ENCODE peak calls at places on chromosome 22, in five cellular contexts. One of them, this sample, is unnamed. For H3K4me1, the result is how much of the 10 kb centered on the place peaks cover.

GRCh38 chr22:23109441-23109978 is 32.3 kb downstream of the RSPH14 start:
- DNase-seq in H1: no peak
- DNase-seq in ovary: no peak
- DNase-seq in sigmoid colon: no peak
- DNase-seq in IMR-90: no peak
- DNase-seq in this sample: no peak

GRCh38 chr22:18091478-18091877 is 13.7 kb downstream of the PEX26 start:
- DNase-seq in IMR-90: no peak
- DNase-seq in H1: no peak
- DNase-seq in ovary: no peak
- DNase-seq in sigmoid colon: no peak
- DNase-seq in this sample: no peak

GRCh38 chr22:50136431-50137047 is 34.0 kb upstream of the PANX2 start:
- DNase-seq in sigmoid colon: no peak
- DNase-seq in H1: no peak
- DNase-seq in IMR-90: no peak
- DNase-seq in ovary: no peak
- DNase-seq in this sample: peak

GRCh38 chr22:23066200-23067022 is 3.9 kb upstream of the GNAZ start:
- DNase-seq in ovary: peak
- DNase-seq in H1: no peak
- DNase-seq in IMR-90: no peak
- DNase-seq in sigmoid colon: peak
- DNase-seq in this sample: no peak

GRCh38 chr22:23893446-23893956 is 682 bp upstream of the MIF start:
- DNase-seq in H1: no peak
- DNase-seq in sigmoid colon: peak
- DNase-seq in IMR-90: no peak
- DNase-seq in ovary: no peak
- DNase-seq in this sample: no peak

GRCh38 chr22:49151256-49152131 is 676.2 kb downstream of the BRD1 start:
- DNase-seq in sigmoid colon: peak
- DNase-seq in H1: no peak
- DNase-seq in IMR-90: no peak
- DNase-seq in ovary: no peak
- DNase-seq in this sample: no peak

GRCh38 chr22:17007257-17007656 is 765 bp downstream of the GAB4 start:
- DNase-seq in H1: peak
- DNase-seq in ovary: no peak
- DNase-seq in sigmoid colon: no peak
- DNase-seq in IMR-90: no peak
- DNase-seq in this sample: no peak

GRCh38 chr22:20644071-20644642 is 129.8 kb upstream of the SERPIND1 start:
- DNase-seq in ovary: no peak
- DNase-seq in IMR-90: no peak
- DNase-seq in sigmoid colon: no peak
- DNase-seq in H1: no peak
- DNase-seq in this sample: no peak

GRCh38 chr22:23064381-23065068 is 5.8 kb upstream of the GNAZ start:
- DNase-seq in sigmoid colon: peak
- DNase-seq in ovary: peak
- DNase-seq in H1: peak
- DNase-seq in IMR-90: no peak
- DNase-seq in this sample: no peak

GRCh38 chr22:30969532-30970355 is 679 bp downstream of the TUG1 start:
- DNase-seq in ovary: no peak
- DNase-seq in H1: no peak
- DNase-seq in IMR-90: peak
- DNase-seq in sigmoid colon: peak
- DNase-seq in this sample: peak

GRCh38 chr22:44384563-44384940 is 71.8 kb upstream of the SHISAL1 start:
- DNase-seq in IMR-90: no peak
- DNase-seq in sigmoid colon: peak
- DNase-seq in ovary: no peak
- DNase-seq in H1: no peak
- DNase-seq in this sample: no peak

GRCh38 chr22:25485626-25486545 is 78.6 kb upstream of the GRK3 start:
- DNase-seq in sigmoid colon: no peak
- DNase-seq in IMR-90: peak
- DNase-seq in H1: no peak
- DNase-seq in ovary: no peak
- DNase-seq in this sample: no peak

GRCh38 chr22:25853078-25853477 is 111.1 kb downstream of the MYO18B start:
- DNase-seq in H1: no peak
- DNase-seq in ovary: no peak
- DNase-seq in IMR-90: no peak
- DNase-seq in sigmoid colon: no peak
- DNase-seq in this sample: no peak

GRCh38 chr22:49094151-49094550 is 733.5 kb downstream of the BRD1 start:
- DNase-seq in IMR-90: no peak
- DNase-seq in sigmoid colon: no peak
- DNase-seq in H1: no peak
- DNase-seq in ovary: no peak
- DNase-seq in this sample: no peak

GRCh38 chr22:43435851-43436535 is 24.2 kb downstream of the MPPED1 start:
- DNase-seq in sigmoid colon: no peak
- DNase-seq in ovary: peak
- DNase-seq in IMR-90: no peak
- DNase-seq in H1: no peak
- DNase-seq in this sample: peak

GRCh38 chr22:20207277-20208025 is 56.6 kb upstream of the CCDC188 start:
- DNase-seq in ovary: no peak
- DNase-seq in IMR-90: no peak
- DNase-seq in sigmoid colon: no peak
- DNase-seq in H1: no peak
- DNase-seq in this sample: no peak

GRCh38 chr22:23849009-23850006 is 8.4 kb upstream of the SLC2A11 start:
- DNase-seq in IMR-90: peak
- DNase-seq in sigmoid colon: peak
- DNase-seq in ovary: peak
- DNase-seq in H1: peak
- DNase-seq in this sample: peak

GRCh38 chr22:43423046-43423445 is 11.2 kb downstream of the MPPED1 start:
- DNase-seq in IMR-90: no peak
- DNase-seq in ovary: no peak
- DNase-seq in sigmoid colon: no peak
- DNase-seq in H1: no peak
- DNase-seq in this sample: no peak

GRCh38 chr22:31288496-31289235 is 3.6 kb downstream of the PIK3IP1 start:
- DNase-seq in ovary: no peak
- DNase-seq in H1: no peak
- DNase-seq in sigmoid colon: peak
- DNase-seq in IMR-90: no peak
- DNase-seq in this sample: peak

GRCh38 chr22:44389926-44390925 is 77.5 kb upstream of the SHISAL1 start:
- DNase-seq in sigmoid colon: peak
- DNase-seq in IMR-90: no peak
- DNase-seq in H1: no peak
- DNase-seq in ovary: peak
- DNase-seq in this sample: no peak

GRCh38 chr22:29314537-29315285 is 786 bp downstream of the RASL10A start:
- DNase-seq in ovary: peak
- DNase-seq in IMR-90: no peak
- DNase-seq in H1: peak
- DNase-seq in sigmoid colon: no peak
- DNase-seq in this sample: no peak

DNA sequence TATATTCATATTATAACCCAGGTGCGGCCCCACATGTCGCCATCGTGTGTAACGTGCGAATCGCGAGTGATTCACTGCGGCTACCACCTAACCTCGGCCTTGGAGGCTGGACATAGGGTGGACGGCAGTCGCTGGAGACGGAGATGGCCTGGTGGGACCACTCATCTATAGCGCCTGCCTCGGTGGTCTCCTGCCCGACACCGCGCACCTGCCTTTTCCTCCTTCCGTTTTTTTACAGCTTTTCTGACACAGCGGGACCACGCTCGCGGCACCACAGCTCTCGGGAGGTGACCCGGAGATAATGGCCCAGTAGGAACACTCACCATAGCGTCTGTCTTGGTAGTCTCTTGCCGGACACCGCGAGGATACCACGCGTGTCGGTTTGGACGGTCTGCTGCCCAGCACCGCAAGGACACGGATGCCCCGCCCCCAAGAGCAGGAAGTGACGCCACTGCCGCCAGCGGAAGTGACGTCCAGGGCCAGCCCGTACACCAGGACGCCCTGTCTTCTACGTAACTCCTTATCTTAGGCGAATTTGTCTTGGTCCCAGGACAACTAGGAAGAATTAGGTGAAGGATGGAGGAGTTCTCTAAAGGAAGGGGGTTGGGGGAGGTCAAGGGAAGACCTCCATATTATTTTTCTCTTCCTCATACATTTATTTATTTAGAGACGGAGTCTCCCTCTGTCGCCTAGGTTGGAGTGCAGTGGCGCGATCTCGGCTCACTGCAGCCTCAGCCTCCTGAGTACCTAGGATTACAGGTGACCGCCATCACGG is 6.4 kb downstream of the SNU13 start:
- DNase-seq in ovary: peak
- DNase-seq in sigmoid colon: peak
- DNase-seq in IMR-90: peak
- DNase-seq in H1: peak
- DNase-seq in this sample: peak
- TF ChIP-seq POLR2A in ovary: peak
- TF ChIP-seq POLR2A in sigmoid colon: peak
- TF ChIP-seq POLR2A in IMR-90: peak
- TF ChIP-seq POLR2A in H1: peak
- TF ChIP-seq POLR2A in this sample: peak

DNA sequence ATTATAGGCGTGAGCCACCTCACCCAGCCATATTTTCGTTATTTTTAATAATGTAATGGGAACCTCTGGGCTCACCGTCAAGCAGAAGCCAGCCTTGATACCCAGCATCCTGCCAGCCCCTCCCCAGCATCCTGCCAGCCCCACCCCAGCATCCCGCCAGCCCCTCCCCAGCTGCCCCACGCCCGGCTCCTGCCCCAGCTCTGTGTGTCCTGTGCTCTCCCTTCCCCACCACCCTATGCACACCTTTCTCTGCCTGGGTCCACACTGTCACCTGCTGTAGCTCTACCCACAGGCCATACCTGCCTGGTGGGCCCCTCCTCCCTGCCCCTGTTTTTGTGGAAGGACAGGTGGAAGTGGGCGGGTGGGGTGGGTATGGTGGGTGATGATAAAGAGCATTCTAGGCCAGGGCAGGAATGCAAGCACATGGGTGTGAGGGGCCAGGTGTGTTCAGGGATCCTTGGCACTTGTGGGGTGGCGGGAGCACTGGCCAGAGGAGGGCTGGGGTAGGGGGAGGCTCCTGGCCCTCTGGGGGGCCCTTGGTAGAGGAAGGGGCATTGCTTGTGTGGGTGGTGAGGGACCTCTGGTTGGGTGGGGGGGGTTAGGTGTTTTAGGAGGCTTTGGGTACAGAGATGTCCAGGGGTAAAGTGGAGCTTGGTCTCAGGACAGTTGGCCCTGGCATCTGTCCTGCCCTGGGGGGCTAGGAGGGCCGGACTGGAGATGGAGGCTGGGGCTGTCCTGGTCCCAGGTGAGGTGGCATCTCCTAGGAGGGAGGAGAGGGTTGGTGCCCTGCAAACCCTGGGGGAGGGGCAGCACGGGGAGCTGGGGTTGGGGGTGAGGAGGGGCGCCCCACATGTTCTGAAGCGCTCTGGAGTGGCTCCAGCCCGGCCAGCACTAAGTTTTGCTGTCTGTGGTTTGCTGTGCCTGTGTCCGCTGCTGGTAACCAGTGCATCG is 25.9 kb upstream of the GRAMD4 start:
- DNase-seq in sigmoid colon: no peak
- DNase-seq in ovary: no peak
- DNase-seq in IMR-90: no peak
- DNase-seq in H1: no peak
- DNase-seq in this sample: no peak
- H3K27ac ChIP-seq in sigmoid colon: peak
- H3K27ac ChIP-seq in ovary: no peak
- H3K27ac ChIP-seq in IMR-90: no peak
- H3K27ac ChIP-seq in H1: no peak
- H3K27ac ChIP-seq in this sample: peak

GRCh38 chr22:35611200-35611890 is 5.8 kb downstream of the MB start:
- DNase-seq in ovary: no peak
- DNase-seq in H1: no peak
- DNase-seq in IMR-90: no peak
- DNase-seq in sigmoid colon: no peak
- DNase-seq in this sample: no peak

GRCh38 chr22:35614404-35614803 is 2.7 kb downstream of the MB start:
- DNase-seq in H1: no peak
- DNase-seq in sigmoid colon: no peak
- DNase-seq in IMR-90: no peak
- DNase-seq in ovary: no peak
- DNase-seq in this sample: no peak

GRCh38 chr22:35611891-35612576 is 5.1 kb downstream of the MB start:
- DNase-seq in sigmoid colon: peak
- DNase-seq in IMR-90: no peak
- DNase-seq in H1: no peak
- DNase-seq in ovary: no peak
- DNase-seq in this sample: no peak

GRCh38 chr22:35610741-35611140 is 6.4 kb downstream of the MB start:
- DNase-seq in sigmoid colon: no peak
- DNase-seq in H1: no peak
- DNase-seq in IMR-90: no peak
- DNase-seq in ovary: no peak
- DNase-seq in this sample: no peak

GRCh38 chr22:35612903-35613302 is 4.2 kb downstream of the MB start:
- DNase-seq in sigmoid colon: no peak
- DNase-seq in H1: no peak
- DNase-seq in ovary: no peak
- DNase-seq in IMR-90: no peak
- DNase-seq in this sample: no peak
- H3K4me1 ChIP-seq in sigmoid colon: under half
- H3K4me1 ChIP-seq in H1: under half
- H3K4me1 ChIP-seq in ovary: under half
- H3K4me1 ChIP-seq in IMR-90: under half
- H3K4me1 ChIP-seq in this sample: under half

GRCh38 chr22:47604563-47604962 is 842.1 kb downstream of the TBC1D22A start:
- DNase-seq in sigmoid colon: peak
- DNase-seq in ovary: no peak
- DNase-seq in H1: no peak
- DNase-seq in IMR-90: no peak
- DNase-seq in this sample: no peak

GRCh38 chr22:47606426-47606825 is 844.0 kb downstream of the TBC1D22A start:
- DNase-seq in ovary: peak
- DNase-seq in IMR-90: no peak
- DNase-seq in sigmoid colon: peak
- DNase-seq in H1: no peak
- DNase-seq in this sample: no peak

GRCh38 chr22:47607486-47607885 is 845.0 kb downstream of the TBC1D22A start:
- DNase-seq in H1: no peak
- DNase-seq in IMR-90: no peak
- DNase-seq in sigmoid colon: peak
- DNase-seq in ovary: no peak
- DNase-seq in this sample: no peak

GRCh38 chr22:47605441-47605840 is 843.0 kb downstream of the TBC1D22A start:
- DNase-seq in IMR-90: no peak
- DNase-seq in sigmoid colon: peak
- DNase-seq in ovary: peak
- DNase-seq in H1: no peak
- DNase-seq in this sample: no peak

DNA sequence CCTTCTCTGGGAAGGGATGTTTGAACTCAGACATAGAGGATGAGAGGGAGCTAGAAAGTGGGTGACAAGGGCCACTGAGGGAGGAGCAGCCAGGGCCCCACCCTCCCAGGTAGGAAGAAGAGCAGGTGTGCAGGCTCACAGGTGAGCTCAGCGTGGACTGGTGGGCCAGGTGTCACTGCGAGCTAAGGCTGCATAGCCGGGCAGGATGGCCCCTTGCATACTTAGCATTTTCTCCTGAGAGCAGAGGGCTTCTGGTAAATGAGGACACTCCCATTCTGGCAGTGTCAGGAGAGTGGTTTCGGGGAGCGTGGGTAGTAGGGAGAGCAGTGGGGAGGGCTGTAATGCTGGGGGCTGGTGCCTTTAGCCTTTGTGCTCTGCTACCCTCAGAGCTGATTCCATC is 843.4 kb downstream of the TBC1D22A start:
- DNase-seq in IMR-90: no peak
- DNase-seq in ovary: peak
- DNase-seq in H1: no peak
- DNase-seq in sigmoid colon: peak
- DNase-seq in this sample: no peak
- TF ChIP-seq POLR2A in IMR-90: no peak
- TF ChIP-seq POLR2A in ovary: no peak
- TF ChIP-seq POLR2A in H1: no peak
- TF ChIP-seq POLR2A in sigmoid colon: no peak
- TF ChIP-seq POLR2A in this sample: no peak

This sample was measured in thyroid gland.